ENCODE peak calls at places on chromosomes 5 and 9, in five cellular contexts. Y is uterus; N is cardiac muscle cell; Q is mesenchymal stem cell; K is CD8-positive, alpha-beta T cell. L is an unnamed sample.

GRCh38 chr5:173716058-173716682 is 99.7 kb upstream of the BOD1 start:
- DNase-seq in Y (no peak), N (no peak), Q (no peak), K (no peak), L (no peak)

GRCh38 chr9:114611516-114612271 is 603 bp downstream of the TMEM268 start:
- DNase-seq in Y (peak; percentile 74), N (peak; percentile 61), Q (peak; percentile 88), K (peak; percentile 41), L (no peak)

GRCh38 chr5:56677693-56678092 is 137.7 kb upstream of the MAP3K1 start:
- DNase-seq in Y (no peak), N (no peak), Q (no peak), K (no peak), L (no peak)

GRCh38 chr5:158265931-158266710 is 407.2 kb upstream of the CLINT1 start:
- DNase-seq in Y (no peak), N (no peak), Q (no peak), K (no peak), L (no peak)

GRCh38 chr5:16568875-16569580 is 47.8 kb downstream of the RETREG1 start:
- DNase-seq in Y (no peak), N (no peak), Q (no peak), K (no peak), L (no peak)

GRCh38 chr9:19119241-19119640 is 8.1 kb downstream of the PLIN2 start:
- DNase-seq in Y (no peak), N (no peak), Q (no peak), K (no peak), L (no peak)

GRCh38 chr5:126443374-126443851 is 20.2 kb downstream of the GRAMD2B start:
- DNase-seq in Y (no peak), N (no peak), Q (no peak), K (no peak), L (no peak)

GRCh38 chr5:172209714-172210113 is 15.7 kb downstream of the EFCAB9 start:
- DNase-seq in Y (no peak), N (no peak), Q (no peak), K (no peak), L (no peak)

GRCh38 chr5:142360051-142360498 is 35.3 kb upstream of the SPRY4 start:
- DNase-seq in Y (no peak), N (no peak), Q (no peak), K (no peak), L (no peak)

GRCh38 chr9:2465921-2466460 is 155.6 kb upstream of the VLDLR start:
- DNase-seq in Y (no peak), N (peak; percentile 61), Q (no peak), K (no peak), L (peak; percentile 11)

GRCh38 chr5:55481293-55481900 is 53.4 kb downstream of the PLPP1 start:
- DNase-seq in Y (no peak), N (no peak), Q (peak; percentile 33), K (no peak), L (no peak)

GRCh38 chr5:32190094-32190493 is 16.0 kb upstream of the GOLPH3 start:
- DNase-seq in Y (peak; percentile 54), N (no peak), Q (no peak), K (no peak), L (no peak)

GRCh38 chr5:130126748-130127147 is 222.5 kb downstream of the CHSY3 start:
- DNase-seq in Y (no peak), N (no peak), Q (no peak), K (no peak), L (no peak)

GRCh38 chr9:23814243-23814642 is 11.8 kb downstream of the ELAVL2 start:
- DNase-seq in Y (no peak), N (no peak), Q (no peak), K (no peak), L (no peak)

GRCh38 chr9:74663456-74663855 is 166.3 kb downstream of the RORB start:
- DNase-seq in Y (no peak), N (no peak), Q (no peak), K (no peak), L (no peak)

GRCh38 chr5:98492258-98492657 is 281.2 kb upstream of the RGMB start:
- DNase-seq in Y (no peak), N (no peak), Q (no peak), K (no peak), L (peak; percentile 80)

GRCh38 chr9:37801959-37802711 is 1.5 kb downstream of the DCAF10 start:
- DNase-seq in Y (no peak), N (no peak), Q (no peak), K (no peak), L (no peak)

GRCh38 chr5:123830575-123830974 is 318.6 kb downstream of the CSNK1G3 start:
- DNase-seq in Y (no peak), N (no peak), Q (no peak), K (no peak), L (no peak)

GRCh38 chr5:84445049-84445685 is 60.5 kb upstream of the EDIL3 start:
- DNase-seq in Y (no peak), N (no peak), Q (no peak), K (no peak), L (no peak)

GRCh38 chr5:140345919-140346347 is 470 bp downstream of the HBEGF start:
- DNase-seq in Y (peak; percentile 62), N (peak; percentile 73), Q (peak; percentile 72), K (no peak), L (no peak)

GRCh38 chr9:110978516-110978915 is 59.8 kb downstream of the LPAR1 start:
- DNase-seq in Y (no peak), N (no peak), Q (no peak), K (no peak), L (no peak)

GRCh38 chr5:132459031-132459982 is 31.3 kb downstream of the IRF1 start:
- DNase-seq in Y (no peak), N (no peak), Q (peak; percentile 89), K (no peak), L (no peak)

GRCh38 chr9:3437031-3437430 is 88.8 kb downstream of the RFX3 start:
- DNase-seq in Y (no peak), N (no peak), Q (no peak), K (no peak), L (no peak)

GRCh38 chr9:6566409-6567139 is 79.0 kb downstream of the GLDC start:
- DNase-seq in Y (no peak), N (no peak), Q (peak; percentile 98), K (no peak), L (no peak)

GRCh38 chr9:34380511-34381315 is 4.0 kb upstream of the MYORG start:
- DNase-seq in Y (peak; percentile 80), N (peak; percentile 83), Q (peak; percentile 80), K (peak; percentile 79), L (peak; percentile 78)

GRCh38 chr9:129333613-129333960 is 155.5 kb upstream of the IER5L start:
- DNase-seq in Y (no peak), N (no peak), Q (peak; percentile 72), K (no peak), L (no peak)

GRCh38 chr5:74631088-74631960 is 9.2 kb downstream of the ENC1 start:
- DNase-seq in Y (no peak), N (peak; percentile 47), Q (peak; percentile 60), K (no peak), L (no peak)

GRCh38 chr5:172700686-172701324 is 59.7 kb downstream of the NEURL1B start:
- DNase-seq in Y (no peak), N (peak; percentile 50), Q (no peak), K (no peak), L (no peak)

GRCh38 chr5:168878121-168878520 is 299.0 kb upstream of the PANK3 start:
- DNase-seq in Y (no peak), N (no peak), Q (no peak), K (no peak), L (no peak)

GRCh38 chr9:123763910-123764588 is 165.9 kb downstream of the DENND1A start:
- DNase-seq in Y (no peak), N (no peak), Q (peak; percentile 46), K (no peak), L (no peak)

GRCh38 chr5:102306121-102306520 is 10.0 kb upstream of the SLCO4C1 start:
- DNase-seq in Y (no peak), N (no peak), Q (no peak), K (no peak), L (no peak)

GRCh38 chr5:102309586-102309985 is 13.5 kb upstream of the SLCO4C1 start:
- DNase-seq in Y (no peak), N (no peak), Q (no peak), K (no peak), L (no peak)

GRCh38 chr5:102312586-102312985 is 16.5 kb upstream of the SLCO4C1 start:
- DNase-seq in Y (no peak), N (no peak), Q (peak; percentile 4), K (no peak), L (no peak)

DNA sequence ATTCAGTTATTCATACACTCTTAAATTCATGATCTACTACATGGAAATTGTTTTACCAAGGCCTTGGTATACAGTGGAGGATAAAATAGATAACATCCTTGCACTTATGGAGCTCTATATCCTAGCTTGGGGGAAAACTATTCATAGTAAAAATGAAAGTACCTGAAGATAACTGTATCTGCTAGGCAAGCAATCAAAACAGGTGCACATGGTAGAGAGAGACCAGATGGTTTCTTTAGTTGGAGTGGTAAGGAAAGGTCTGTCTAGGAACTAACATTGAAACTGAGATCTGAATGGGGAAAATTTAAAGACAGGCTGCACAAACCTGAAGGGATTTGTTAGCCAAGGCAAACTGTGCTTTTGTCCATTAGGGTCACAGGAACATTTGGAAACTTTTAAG is 11.1 kb upstream of the SLCO4C1 start:
- DNase-seq in Y (no peak), N (no peak), Q (no peak), K (no peak), L (no peak)
- H3K27ac ChIP-seq in Y (no peak overlapping the region), N (no peak overlapping the region), Q (no peak overlapping the region), K (no peak overlapping the region), L (no peak overlapping the region)

DNA sequence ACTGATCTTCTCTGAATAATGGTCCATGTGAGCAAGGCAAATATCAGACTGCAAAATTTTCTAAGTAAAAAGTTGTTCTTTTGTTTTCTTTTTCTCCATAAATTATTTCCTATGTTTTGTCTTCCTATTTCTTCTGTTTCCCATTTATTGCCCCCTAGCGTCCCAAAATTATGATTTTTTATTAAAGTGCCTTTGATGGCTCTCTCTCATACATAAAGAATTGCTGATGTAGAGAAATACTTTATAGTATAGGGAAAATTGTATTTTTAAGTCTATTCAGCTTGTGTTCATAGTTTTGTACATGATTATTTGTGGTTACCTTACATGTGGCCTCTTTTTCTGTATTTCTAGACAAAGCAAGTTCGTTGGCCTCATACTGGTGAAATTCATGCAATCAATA is 1031.2 kb downstream of the EFNA5 start:
- DNase-seq in Y (no peak), N (no peak), Q (no peak), K (no peak), L (no peak)
- H3K36me3 ChIP-seq in Y (no peaks in the 10 kb centered on the region), N (no peaks in the 10 kb centered on the region), Q (no peaks in the 10 kb centered on the region), K (no peaks in the 10 kb centered on the region), L (no peaks in the 10 kb centered on the region)

GRCh38 chr9:84886866-84887265 is 217.3 kb downstream of the NTRK2 start:
- DNase-seq in Y (no peak), N (no peak), Q (no peak), K (no peak), L (no peak)
- H3K27ac ChIP-seq in Y (no peak overlapping the region), N (no peak overlapping the region), Q (no peak overlapping the region), K (no peak overlapping the region), L (no peak overlapping the region)

DNA sequence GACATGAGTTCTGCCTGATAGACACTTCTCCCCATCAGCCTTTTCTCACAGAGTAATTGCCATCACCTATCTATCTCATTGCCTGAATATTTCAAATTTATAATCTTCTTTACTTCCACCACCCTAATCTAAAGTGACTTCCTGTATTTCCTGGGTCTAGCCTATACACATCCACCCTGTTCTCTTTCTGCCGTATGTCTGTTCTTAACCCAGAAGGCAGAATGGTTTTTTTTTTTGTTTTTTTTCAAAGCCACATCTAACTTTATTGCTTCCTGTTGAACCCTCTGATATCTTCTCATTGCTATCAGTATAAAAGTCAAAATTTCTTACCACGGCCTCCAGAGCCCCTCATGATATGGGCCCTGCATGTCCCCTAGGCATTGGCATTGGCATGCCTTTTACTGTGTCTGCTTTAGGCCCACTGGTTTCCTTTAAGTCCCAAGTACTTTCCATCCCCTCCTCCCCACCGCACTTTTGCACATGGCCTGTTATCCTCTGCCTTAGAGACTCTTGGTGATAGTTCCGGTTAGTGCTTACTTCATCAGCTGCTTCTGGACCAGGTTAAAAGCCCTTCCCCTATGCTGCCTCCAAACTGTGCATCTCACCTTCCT is 159.9 kb downstream of the MAN2A1 start:
- DNase-seq in Y (no peak), N (no peak), Q (no peak), K (no peak), L (no peak)
- H3K36me3 ChIP-seq in Y (no peaks in the 10 kb centered on the region), N (no peaks in the 10 kb centered on the region), Q (peaks cover 53% of the 10 kb centered on the region), K (peaks cover 4% of the 10 kb centered on the region), L (peaks cover 44% of the 10 kb centered on the region)